ENCODE peak calls at places on chromosomes 6 and 20, in ten cellular contexts. G is cardiac fibroblast; I is islet precursor cell; A is T-helper 9 cell; O is activated naive CD4-positive, alpha-beta T cell treated with anti-CD3 and anti-CD28 coated beads, Interleukin-2, amount 10 ng/mL, durations not matched to agents 7 days and 5 days; V is CD8-positive, alpha-beta T cell; Y is A549; P is NCI-H2029 treated with DMSO at 0.1 percent for 48 hours; C is stimulated activated naive CD8-positive, alpha-beta T cell treated with anti-CD3 and anti-CD28 coated beads, Interleukin-15, amount 100 ng/mL, for 72 hours; F is T-cell. H is an unnamed sample.

GRCh38 chr20:57990396-57990987 is 238.0 kb downstream of the ANKRD60 start:
- DNase-seq in G (peak; percentile 41), I (no peak), A (no peak), O (no peak), V (no peak), Y (no peak), P (no peak), C (no peak), F (no peak), H (no peak)

GRCh38 chr6:124393536-124393935 is 568.7 kb upstream of the RNF217 start:
- DNase-seq in G (no peak), I (no peak), A (no peak), O (no peak), V (no peak), Y (no peak), P (no peak), C (no peak), F (no peak), H (no peak)

GRCh38 chr20:58893355-58894151 is 41.0 kb downstream of the GNAS start:
- DNase-seq in G (no peak), I (no peak), A (no peak), O (peak; percentile 37), V (no peak), Y (no peak), P (no peak), C (peak; percentile 57), F (no peak), H (no peak)

GRCh38 chr20:31837896-31838397 is 7.5 kb downstream of the FOXS1 start:
- DNase-seq in G (peak; percentile 46), I (no peak), A (no peak), O (no peak), V (no peak), Y (no peak), P (no peak), C (no peak), F (no peak), H (no peak)

GRCh38 chr6:5998741-5999687 is 7.7 kb downstream of the NRN1 start:
- DNase-seq in G (no peak), I (no peak), A (no peak), O (peak; percentile 36), V (no peak), Y (no peak), P (no peak), C (no peak), F (no peak), H (no peak)

GRCh38 chr6:88808381-88808780 is 155.0 kb downstream of the RNGTT start:
- DNase-seq in G (no peak), I (no peak), A (no peak), O (no peak), V (no peak), Y (no peak), P (no peak), C (no peak), F (no peak), H (no peak)

GRCh38 chr6:107587402-107587801 is 97.5 kb downstream of the SOBP start:
- DNase-seq in G (no peak), I (no peak), A (no peak), O (no peak), V (no peak), Y (no peak), P (no peak), C (no peak), F (no peak), H (no peak)

GRCh38 chr6:15623282-15624116 is 39.3 kb downstream of the DTNBP1 start:
- DNase-seq in G (peak; percentile 50), I (no peak), A (no peak), O (no peak), V (no peak), Y (peak; percentile 3), P (peak; percentile 36), C (no peak), F (no peak), H (no peak)

GRCh38 chr6:16635810-16636602 is 125.3 kb downstream of the ATXN1 start:
- DNase-seq in G (peak; percentile 55), I (peak; percentile 97), A (no peak), O (no peak), V (no peak), Y (no peak), P (no peak), C (peak; percentile 21), F (no peak), H (no peak)

GRCh38 chr6:3516094-3516493 is 59.2 kb upstream of the SLC22A23 start:
- DNase-seq in G (no peak), I (no peak), A (no peak), O (no peak), V (no peak), Y (no peak), P (no peak), C (no peak), F (no peak), H (no peak)

GRCh38 chr6:143872211-143872610 is 7.9 kb downstream of the ZC2HC1B start:
- DNase-seq in G (peak; percentile 4), I (no peak), A (no peak), O (no peak), V (no peak), Y (no peak), P (no peak), C (no peak), F (no peak), H (no peak)

GRCh38 chr20:49559411-49560081 is 8.4 kb downstream of the PTGIS start:
- DNase-seq in G (peak; percentile 92), I (peak; percentile 28), A (no peak), O (peak; percentile 16), V (no peak), Y (no peak), P (no peak), C (no peak), F (no peak), H (no peak)

GRCh38 chr6:22925920-22926587 is 356.7 kb downstream of the HDGFL1 start:
- DNase-seq in G (no peak), I (no peak), A (no peak), O (no peak), V (no peak), Y (no peak), P (no peak), C (no peak), F (no peak), H (no peak)